ENCODE peak calls at places on chromosomes 12 and 14, in eight cellular contexts. E is HCT116, Y is spleen, N is vagina, R is IMR-90, G is H54, V is A549, H is gastrocnemius medialis. S is an unnamed sample.

GRCh38 chr12:106252056-106252455 is 4.2 kb upstream of the CKAP4 start:
- DNase-seq in E (no peak), Y (no peak), N (peak; percentile 64), R (no peak), G (no peak), V (no peak), H (no peak), S (no peak)

GRCh38 chr14:69045857-69046351 is 66.8 kb upstream of the ACTN1 start:
- DNase-seq in E (no peak), Y (no peak), N (no peak), R (no peak), G (no peak), V (no peak), H (no peak), S (no peak)

GRCh38 chr14:64444984-64445845 is 20.1 kb upstream of the AKAP5 start:
- DNase-seq in E (no peak), Y (no peak), N (peak; percentile 47), R (peak; percentile 77), G (peak; percentile 49), V (peak; percentile 41), H (no peak), S (no peak)

GRCh38 chr14:65414961-65415589 is 2.5 kb downstream of the FUT8 start:
- DNase-seq in E (no peak), Y (no peak), N (no peak), R (peak; percentile 50), G (no peak), V (peak; percentile 29), H (no peak), S (no peak)

GRCh38 chr14:23571701-23572523 is 4.3 kb upstream of the AP1G2 start:
- DNase-seq in E (no peak), Y (no peak), N (no peak), R (no peak), G (no peak), V (no peak), H (peak; percentile 5), S (peak; percentile 82)

GRCh38 chr14:33676135-33676566 is 274.7 kb downstream of the EGLN3 start:
- DNase-seq in E (peak; percentile 16), Y (no peak), N (no peak), R (no peak), G (peak; percentile 35), V (peak; percentile 37), H (peak; percentile 43), S (peak; percentile 19)

GRCh38 chr12:121581681-121582439 is 1.0 kb upstream of the KDM2B start:
- DNase-seq in E (no peak), Y (no peak), N (no peak), R (peak; percentile 50), G (no peak), V (no peak), H (peak; percentile 71), S (no peak)

GRCh38 chr14:45252356-45253069 is 489 bp downstream of the MIS18BP1 start:
- DNase-seq in E (no peak), Y (peak; percentile 76), N (no peak), R (peak; percentile 5), G (no peak), V (peak; percentile 38), H (no peak), S (no peak)

GRCh38 chr14:71749613-71750238 is 182.5 kb upstream of the RGS6 start:
- DNase-seq in E (no peak), Y (no peak), N (no peak), R (no peak), G (no peak), V (no peak), H (no peak), S (no peak)

GRCh38 chr12:52914722-52915121 is 9.8 kb upstream of the KRT8 start:
- DNase-seq in E (no peak), Y (no peak), N (no peak), R (no peak), G (no peak), V (no peak), H (no peak), S (no peak)

GRCh38 chr12:65568517-65568916 is 255.8 kb upstream of the HMGA2 start:
- DNase-seq in E (no peak), Y (no peak), N (no peak), R (peak; percentile 84), G (no peak), V (peak; percentile 42), H (no peak), S (no peak)

GRCh38 chr14:63343878-63344277 is 25.1 kb upstream of the GPHB5 start:
- DNase-seq in E (no peak), Y (no peak), N (no peak), R (peak; percentile 56), G (no peak), V (no peak), H (no peak), S (no peak)

GRCh38 chr12:22893878-22894277 is 268.9 kb downstream of the ETNK1 start:
- DNase-seq in E (no peak), Y (no peak), N (no peak), R (no peak), G (no peak), V (no peak), H (no peak), S (no peak)

GRCh38 chr12:3520168-3520567 is 29.2 kb downstream of the PRMT8 start:
- DNase-seq in E (no peak), Y (no peak), N (no peak), R (no peak), G (no peak), V (no peak), H (no peak), S (no peak)

GRCh38 chr12:90099288-90099687 is 390.6 kb upstream of the ATP2B1 start:
- DNase-seq in E (no peak), Y (no peak), N (no peak), R (peak; percentile 59), G (no peak), V (peak; percentile 63), H (no peak), S (no peak)

GRCh38 chr12:130526813-130527212 is 189.1 kb downstream of the PIWIL1 start:
- DNase-seq in E (no peak), Y (no peak), N (no peak), R (no peak), G (peak; percentile 28), V (peak; percentile 17), H (no peak), S (no peak)

DNA sequence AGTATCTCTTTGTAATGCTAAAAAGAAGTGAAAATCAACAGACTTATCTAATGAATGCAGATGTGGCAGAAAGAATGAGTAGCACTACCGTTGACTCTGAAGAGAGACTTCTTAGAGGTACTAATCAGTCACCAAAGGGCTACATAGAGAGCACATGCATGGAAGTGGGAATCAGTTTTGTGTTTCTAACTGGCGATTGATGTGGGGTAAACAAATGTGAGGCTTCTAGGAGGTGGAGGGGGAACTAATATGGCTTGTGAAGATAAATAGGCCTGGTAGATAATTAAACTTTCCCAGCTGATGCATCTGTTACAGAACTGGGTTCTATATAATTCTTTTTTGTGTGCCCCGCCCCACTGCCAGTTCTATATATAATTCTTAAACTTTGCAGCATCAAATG is 10.6 kb downstream of the COCH start:
- DNase-seq in E (no peak), Y (no peak), N (no peak), R (no peak), G (no peak), V (no peak), H (no peak), S (no peak)
- TF ChIP-seq POLR2A in E (no peak), Y (no peak), N (no peak), R (no peak), G (no peak), V (no peak), H (no peak), S (no peak)

GRCh38 chr12:46358791-46359666 is 13.5 kb downstream of the SLC38A2 start:
- DNase-seq in E (no peak), Y (no peak), N (no peak), R (no peak), G (no peak), V (no peak), H (no peak), S (no peak)
- TF ChIP-seq POLR2A in E (no peak), Y (no peak), N (no peak), R (no peak), G (no peak), V (no peak), H (no peak), S (no peak)

GRCh38 chr12:55716582-55717396 is 943 bp downstream of the BLOC1S1 start:
- DNase-seq in E (no peak), Y (peak; percentile 73), N (no peak), R (no peak), G (no peak), V (no peak), H (no peak), S (no peak)

GRCh38 chr12:55718020-55718419 is 2.2 kb upstream of the RDH5 start:
- DNase-seq in E (no peak), Y (peak; percentile 60), N (no peak), R (no peak), G (no peak), V (no peak), H (no peak), S (no peak)

GRCh38 chr12:55715169-55715764 is 579 bp upstream of the BLOC1S1 start:
- DNase-seq in E (no peak), Y (no peak), N (no peak), R (no peak), G (no peak), V (no peak), H (no peak), S (no peak)

GRCh38 chr12:55717397-55718007 is 1.7 kb downstream of the BLOC1S1 start:
- DNase-seq in E (no peak), Y (no peak), N (no peak), R (peak; percentile 86), G (peak; percentile 60), V (no peak), H (peak; percentile 49), S (no peak)

DNA sequence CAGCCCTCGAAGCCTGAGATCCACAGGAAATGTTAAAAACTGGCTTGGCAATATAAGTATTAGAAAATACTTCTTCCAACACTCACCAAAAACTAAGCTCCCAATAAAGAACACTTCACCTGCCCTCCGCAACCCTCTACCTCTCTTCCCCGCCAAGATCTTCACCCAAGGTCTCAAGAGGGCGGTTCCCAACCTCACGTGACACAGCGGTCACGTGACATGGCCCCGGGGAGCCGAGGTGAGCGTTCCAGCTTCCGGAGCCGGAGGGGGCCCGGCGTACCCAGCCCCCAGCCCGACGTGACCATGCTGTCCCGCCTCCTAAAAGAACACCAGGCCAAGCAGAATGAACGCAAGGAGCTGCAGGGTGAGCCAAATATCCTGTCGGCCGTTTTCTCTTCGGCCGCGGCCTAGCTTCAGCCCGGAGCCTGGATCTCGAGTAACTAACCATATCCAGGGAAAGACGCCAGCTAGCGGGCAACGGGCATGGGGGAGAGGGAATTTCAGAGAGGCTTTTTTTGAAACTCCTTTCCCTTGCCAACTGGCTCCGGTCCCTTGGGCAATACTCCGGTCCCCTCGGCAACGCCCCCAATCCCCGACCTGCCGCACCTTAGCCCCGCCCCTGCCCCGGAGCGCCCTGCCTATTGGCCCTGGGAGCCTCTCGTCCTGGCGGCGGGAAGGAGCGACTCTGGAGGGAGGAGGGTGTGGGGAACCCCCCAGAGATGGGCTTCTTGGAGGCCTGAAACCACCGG is at the start of gene BLOC1S1:
- DNase-seq in E (peak; percentile 94), Y (peak; percentile 98), N (peak; percentile 95), R (peak; percentile 91), G (peak; percentile 85), V (peak; percentile 98), H (peak; percentile 96), S (peak; percentile 99)
- TF ChIP-seq POLR2A in E (peak; percentile 49), Y (no peak), N (no peak), R (no peak), G (peak; percentile 44), V (peak; percentile 37), H (peak; percentile 56), S (no peak)

DNA sequence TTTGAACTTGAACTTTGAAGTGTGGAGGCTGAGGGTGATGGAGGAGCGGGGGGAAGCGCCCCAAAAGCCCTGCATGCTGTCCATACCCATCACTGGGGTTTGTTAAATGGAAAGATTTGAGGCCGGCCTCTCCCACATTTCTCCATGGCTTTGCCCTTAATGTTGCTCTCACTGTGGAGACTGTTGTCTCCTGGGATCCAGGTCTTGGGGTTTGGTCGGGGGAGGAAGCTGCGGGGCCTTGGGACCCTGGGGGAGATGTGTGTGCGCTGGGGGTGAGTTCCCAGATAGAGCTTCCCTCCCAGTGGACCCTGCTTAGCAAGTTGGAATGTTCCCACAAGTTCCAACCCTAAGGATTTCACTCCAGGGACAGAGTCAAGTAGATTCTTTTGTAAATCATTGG is 28.0 kb upstream of the LRTM2 start:
- DNase-seq in E (no peak), Y (no peak), N (no peak), R (no peak), G (no peak), V (no peak), H (no peak), S (no peak)
- TF ChIP-seq POLR2A in E (no peak), Y (no peak), N (no peak), R (no peak), G (no peak), V (no peak), H (no peak), S (no peak)

S was measured in lower leg skin.